ENCODE peak calls at places on chromosomes 4 and X, in seven cellular contexts. Q, P, U, G, B, W and C are unnamed samples. For H3K4me1, the result is how much of the 10 kb centered on the place peaks cover.

GRCh38 chr4:2806392-2807355 is 13.8 kb downstream of the SH3BP2 start:
- DNase-seq in Q (peak), B (no peak), P (no peak), G (no peak), W (peak), U (peak), C (peak)

GRCh38 chr4:6189511-6189910 is 10.8 kb downstream of the JAKMIP1 start:
- DNase-seq in B (no peak), P (no peak), W (no peak), G (no peak), Q (no peak), U (no peak), C (no peak)

GRCh38 chr4:61312526-61312925 is 112.4 kb downstream of the ADGRL3 start:
- DNase-seq in Q (no peak), G (no peak), W (no peak), U (no peak), B (no peak), P (no peak), C (no peak)

GRCh38 chrX:39814391-39814790 is 283.4 kb downstream of the BCOR start:
- DNase-seq in W (no peak), B (no peak), G (no peak), P (no peak), Q (no peak), U (no peak), C (no peak)

GRCh38 chr4:151953286-151953685 is 192.5 kb upstream of the GATB start:
- DNase-seq in G (no peak), Q (no peak), U (no peak), B (no peak), P (no peak), W (no peak), C (no peak)

GRCh38 chr4:140609548-140610425 is 41.0 kb upstream of the UCP1 start:
- DNase-seq in W (no peak), Q (no peak), P (no peak), G (peak), B (no peak), U (no peak), C (no peak)

GRCh38 chrX:13440166-13440565 is 120.3 kb upstream of the ATXN3L start:
- DNase-seq in B (no peak), U (no peak), P (no peak), W (no peak), Q (no peak), G (no peak), C (no peak)

GRCh38 chr4:150722908-150723362 is 141.0 kb downstream of the MAB21L2 start:
- DNase-seq in B (peak), U (peak), W (peak), Q (peak), P (peak), G (no peak), C (peak)

GRCh38 chrX:108353452-108353851 is 84.8 kb downstream of the COL4A6 start:
- DNase-seq in P (no peak), G (no peak), Q (no peak), W (no peak), U (no peak), B (no peak), C (no peak)

GRCh38 chrX:30865020-30865419 is 24.0 kb downstream of the TAB3 start:
- DNase-seq in W (no peak), Q (no peak), G (no peak), P (no peak), U (no peak), B (no peak), C (no peak)

GRCh38 chr4:169024762-169025161 is 14.7 kb upstream of the CBR4 start:
- DNase-seq in G (no peak), Q (no peak), W (no peak), B (no peak), U (no peak), P (no peak), C (no peak)

GRCh38 chr4:40846556-40846955 is 96.8 kb downstream of the NSUN7 start:
- DNase-seq in P (no peak), W (no peak), U (no peak), B (no peak), Q (no peak), G (no peak), C (no peak)

GRCh38 chr4:8167815-8168214 is 9.2 kb upstream of the ABLIM2 start:
- DNase-seq in U (no peak), B (no peak), P (no peak), G (no peak), W (no peak), Q (no peak), C (no peak)

GRCh38 chr4:119135721-119136121 is at the start of gene MYOZ2:
- DNase-seq in B (no peak), Q (no peak), U (no peak), G (no peak), P (no peak), W (no peak), C (no peak)

GRCh38 chr4:3436798-3437581 is 4.8 kb upstream of the HGFAC start:
- DNase-seq in Q (peak), W (no peak), G (no peak), P (no peak), U (no peak), B (peak), C (peak)

DNA sequence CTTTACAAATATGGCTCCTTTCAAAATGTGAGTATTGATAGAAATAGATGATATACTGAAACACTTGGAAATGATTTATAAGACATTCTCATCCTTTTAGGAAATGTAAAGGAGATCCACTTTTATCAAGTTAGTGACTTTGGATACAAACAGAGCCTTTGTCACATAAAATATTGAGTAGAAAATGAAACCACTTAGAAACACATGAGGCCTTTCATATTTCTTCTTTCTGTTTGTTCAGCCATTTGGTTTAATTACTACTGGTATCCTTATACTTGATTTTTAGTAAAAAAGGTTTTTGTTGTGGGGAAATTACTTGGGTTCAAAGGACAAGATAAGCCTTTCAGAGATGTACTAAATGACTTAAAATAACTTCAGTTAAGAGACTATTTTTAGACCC is 4.1 kb downstream of the STOX2 start:
- DNase-seq in B (no peak), U (no peak), Q (no peak), P (no peak), W (no peak), G (no peak), C (no peak)
- H3K4me1 ChIP-seq in B (under half), U (under half), Q (under half), P (under half), W (under half), G (under half), C (under half)

DNA sequence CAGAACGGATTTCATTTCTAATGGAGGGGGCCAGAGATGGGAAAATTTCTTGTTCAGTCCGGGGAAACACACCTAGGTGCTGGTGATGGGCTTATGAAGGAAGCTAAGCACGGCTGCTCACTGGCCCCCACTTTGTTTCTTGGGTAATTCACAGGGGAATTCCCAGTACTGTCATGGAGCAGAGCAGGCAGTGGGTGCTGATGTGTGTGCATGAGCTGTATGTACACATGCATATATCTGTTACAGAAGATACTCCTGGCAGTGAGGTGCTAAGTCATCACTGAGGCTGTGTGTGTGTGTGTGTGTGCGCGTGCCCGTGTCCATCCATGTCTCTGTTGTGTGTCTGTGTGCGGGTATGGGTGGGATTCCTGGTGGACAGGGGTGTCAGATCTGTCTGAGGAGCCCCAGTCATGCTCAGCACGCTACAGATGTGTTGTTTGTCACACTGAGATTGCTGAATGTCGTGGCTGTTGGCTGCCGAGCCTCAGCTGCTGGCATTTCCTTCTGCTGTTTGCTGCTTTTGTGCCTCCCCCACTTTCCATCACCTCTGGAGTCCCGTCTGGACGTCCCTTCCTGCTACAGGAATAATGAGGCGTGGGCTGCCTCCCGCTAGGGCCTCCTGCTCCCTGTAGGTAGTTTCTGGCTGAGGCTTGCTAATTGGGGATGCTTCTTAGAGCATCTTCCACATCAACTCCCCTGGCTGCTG is 53.3 kb downstream of the JADE1 start:
- DNase-seq in B (no peak), W (no peak), U (no peak), G (no peak), Q (no peak), P (no peak), C (no peak)
- H3K27ac ChIP-seq in B (no peak), W (no peak), U (no peak), G (peak), Q (no peak), P (peak), C (no peak)

DNA sequence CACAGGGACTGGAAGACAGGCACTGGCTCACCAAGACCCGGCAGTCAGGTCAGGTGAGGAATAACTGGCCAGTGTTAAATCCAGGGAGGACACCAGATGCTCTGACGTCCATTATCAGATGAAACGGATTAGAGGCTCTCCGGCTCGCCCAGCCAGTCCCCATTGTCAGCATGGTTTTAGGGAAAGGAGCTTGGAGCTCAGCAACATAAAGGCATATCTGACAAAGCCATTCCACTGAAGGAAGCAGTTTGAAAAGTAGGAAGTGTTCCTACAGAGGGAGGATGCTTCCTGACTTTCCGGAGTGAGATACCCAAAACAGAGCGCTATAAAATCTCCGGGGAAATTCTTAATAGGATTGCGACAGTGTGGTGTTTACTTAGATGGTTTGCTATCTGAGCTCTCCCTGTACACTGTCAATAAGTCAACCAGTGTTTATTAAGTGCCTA is 14.8 kb downstream of the NDNF start:
- DNase-seq in G (peak), Q (no peak), W (no peak), P (no peak), U (no peak), B (no peak), C (no peak)
- H3K4me3 ChIP-seq in G (no peak), Q (no peak), W (no peak), P (no peak), U (no peak), B (no peak), C (no peak)

DNA sequence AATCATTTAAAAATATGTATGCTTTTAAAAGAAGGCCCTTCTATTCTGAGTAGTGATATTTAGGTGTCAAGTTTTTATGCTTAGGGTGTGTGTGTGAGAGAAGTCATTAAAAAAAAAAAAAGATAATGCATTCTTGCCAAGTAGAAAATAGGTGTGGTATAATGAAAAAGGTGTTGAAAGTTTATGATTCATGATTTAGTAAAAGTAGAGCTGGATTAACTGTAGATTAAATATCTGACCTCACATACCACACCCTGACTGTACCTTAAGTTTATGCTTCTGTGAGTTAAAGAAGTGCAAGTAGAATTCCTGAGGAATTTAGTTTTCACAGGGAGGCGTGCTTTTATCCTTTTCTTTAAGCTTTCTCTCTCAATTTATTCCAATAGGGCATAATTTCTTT is 71.1 kb downstream of the BMPR1B start:
- DNase-seq in W (no peak), G (no peak), P (no peak), B (no peak), Q (no peak), U (no peak), C (no peak)
- H3K4me1 ChIP-seq in W (under half), G (under half), P (under half), B (under half), Q (under half), U (under half), C (under half)